ENCODE peak calls at places on chromosomes 4 and X, in nine cellular contexts. One of them, this sample, is unnamed. For H3K36me3, the result is how much of the 10 kb centered on the place peaks cover.

GRCh38 chrX:9072281-9072680 is 38.4 kb upstream of the FAM9B start:
- DNase-seq in brain microvascular endothelial cell: no peak
- DNase-seq in hepatocyte: no peak
- DNase-seq in lower lobe of right lung: no peak
- DNase-seq in thoracic aorta: no peak
- DNase-seq in endodermal cell: no peak
- DNase-seq in mammary epithelial cell: no peak
- DNase-seq in heart right ventricle: no peak
- DNase-seq in sigmoid colon: no peak
- DNase-seq in this sample: no peak

GRCh38 chrX:70174754-70175153 is 2.5 kb upstream of the DGAT2L6 start:
- DNase-seq in mammary epithelial cell: no peak
- DNase-seq in brain microvascular endothelial cell: no peak
- DNase-seq in endodermal cell: no peak
- DNase-seq in sigmoid colon: no peak
- DNase-seq in thoracic aorta: no peak
- DNase-seq in lower lobe of right lung: no peak
- DNase-seq in hepatocyte: no peak
- DNase-seq in heart right ventricle: no peak
- DNase-seq in this sample: no peak

GRCh38 chr4:179624768-179625181 is 2182.5 kb upstream of the AGA start:
- DNase-seq in lower lobe of right lung: no peak
- DNase-seq in hepatocyte: peak
- DNase-seq in heart right ventricle: no peak
- DNase-seq in mammary epithelial cell: no peak
- DNase-seq in sigmoid colon: no peak
- DNase-seq in thoracic aorta: no peak
- DNase-seq in brain microvascular endothelial cell: peak
- DNase-seq in endodermal cell: peak
- DNase-seq in this sample: no peak

GRCh38 chrX:65196758-65197371 is 220.6 kb upstream of the ZC4H2 start:
- DNase-seq in lower lobe of right lung: peak
- DNase-seq in endodermal cell: peak
- DNase-seq in brain microvascular endothelial cell: no peak
- DNase-seq in hepatocyte: peak
- DNase-seq in sigmoid colon: peak
- DNase-seq in mammary epithelial cell: no peak
- DNase-seq in thoracic aorta: no peak
- DNase-seq in heart right ventricle: no peak
- DNase-seq in this sample: peak

GRCh38 chrX:51332188-51332942 is at the start of gene NUDT10:
- DNase-seq in hepatocyte: peak
- DNase-seq in thoracic aorta: no peak
- DNase-seq in heart right ventricle: peak
- DNase-seq in mammary epithelial cell: peak
- DNase-seq in sigmoid colon: peak
- DNase-seq in brain microvascular endothelial cell: peak
- DNase-seq in lower lobe of right lung: peak
- DNase-seq in endodermal cell: peak
- DNase-seq in this sample: peak

GRCh38 chr4:87035881-87036509 is 101.2 kb downstream of the AFF1 start:
- DNase-seq in hepatocyte: no peak
- DNase-seq in heart right ventricle: no peak
- DNase-seq in mammary epithelial cell: no peak
- DNase-seq in thoracic aorta: no peak
- DNase-seq in brain microvascular endothelial cell: no peak
- DNase-seq in sigmoid colon: no peak
- DNase-seq in lower lobe of right lung: no peak
- DNase-seq in endodermal cell: no peak
- DNase-seq in this sample: no peak

GRCh38 chrX:38561126-38561868 is at the start of gene TSPAN7:
- DNase-seq in hepatocyte: peak
- DNase-seq in heart right ventricle: peak
- DNase-seq in thoracic aorta: peak
- DNase-seq in mammary epithelial cell: peak
- DNase-seq in sigmoid colon: peak
- DNase-seq in lower lobe of right lung: peak
- DNase-seq in endodermal cell: peak
- DNase-seq in brain microvascular endothelial cell: peak
- DNase-seq in this sample: peak

GRCh38 chrX:151754641-151755215 is 20.2 kb downstream of the CNGA2 start:
- DNase-seq in mammary epithelial cell: peak
- DNase-seq in endodermal cell: no peak
- DNase-seq in thoracic aorta: no peak
- DNase-seq in lower lobe of right lung: no peak
- DNase-seq in sigmoid colon: no peak
- DNase-seq in brain microvascular endothelial cell: peak
- DNase-seq in hepatocyte: no peak
- DNase-seq in heart right ventricle: no peak
- DNase-seq in this sample: no peak

GRCh38 chr4:168848977-168849687 is 160.9 kb downstream of the CBR4 start:
- DNase-seq in thoracic aorta: no peak
- DNase-seq in heart right ventricle: no peak
- DNase-seq in brain microvascular endothelial cell: peak
- DNase-seq in endodermal cell: no peak
- DNase-seq in sigmoid colon: no peak
- DNase-seq in hepatocyte: no peak
- DNase-seq in mammary epithelial cell: peak
- DNase-seq in lower lobe of right lung: no peak
- DNase-seq in this sample: no peak

GRCh38 chr4:152735302-152735917 is 44.1 kb downstream of the TIGD4 start:
- DNase-seq in heart right ventricle: no peak
- DNase-seq in hepatocyte: peak
- DNase-seq in brain microvascular endothelial cell: no peak
- DNase-seq in sigmoid colon: no peak
- DNase-seq in lower lobe of right lung: no peak
- DNase-seq in thoracic aorta: no peak
- DNase-seq in mammary epithelial cell: peak
- DNase-seq in endodermal cell: no peak
- DNase-seq in this sample: no peak

GRCh38 chr4:138567696-138568095 is 325.5 kb upstream of the SLC7A11 start:
- DNase-seq in thoracic aorta: no peak
- DNase-seq in heart right ventricle: no peak
- DNase-seq in sigmoid colon: no peak
- DNase-seq in lower lobe of right lung: no peak
- DNase-seq in brain microvascular endothelial cell: peak
- DNase-seq in hepatocyte: no peak
- DNase-seq in endodermal cell: no peak
- DNase-seq in mammary epithelial cell: no peak
- DNase-seq in this sample: no peak

GRCh38 chr4:168830777-168831512 is 179.1 kb downstream of the CBR4 start:
- DNase-seq in brain microvascular endothelial cell: no peak
- DNase-seq in hepatocyte: no peak
- DNase-seq in lower lobe of right lung: no peak
- DNase-seq in sigmoid colon: no peak
- DNase-seq in thoracic aorta: no peak
- DNase-seq in mammary epithelial cell: no peak
- DNase-seq in endodermal cell: no peak
- DNase-seq in heart right ventricle: no peak
- DNase-seq in this sample: no peak

GRCh38 chrX:4825550-4825949 is 1112.1 kb upstream of the PRKX start:
- DNase-seq in thoracic aorta: no peak
- DNase-seq in lower lobe of right lung: no peak
- DNase-seq in hepatocyte: no peak
- DNase-seq in heart right ventricle: no peak
- DNase-seq in sigmoid colon: no peak
- DNase-seq in brain microvascular endothelial cell: no peak
- DNase-seq in mammary epithelial cell: no peak
- DNase-seq in endodermal cell: no peak
- DNase-seq in this sample: no peak

GRCh38 chr4:118586357-118586790 is 98.8 kb upstream of the METTL14 start:
- DNase-seq in thoracic aorta: no peak
- DNase-seq in mammary epithelial cell: no peak
- DNase-seq in sigmoid colon: peak
- DNase-seq in hepatocyte: no peak
- DNase-seq in endodermal cell: peak
- DNase-seq in brain microvascular endothelial cell: no peak
- DNase-seq in lower lobe of right lung: no peak
- DNase-seq in heart right ventricle: peak
- DNase-seq in this sample: peak

GRCh38 chr4:14410469-14410868 is 591.8 kb upstream of the CPEB2 start:
- DNase-seq in mammary epithelial cell: no peak
- DNase-seq in lower lobe of right lung: no peak
- DNase-seq in brain microvascular endothelial cell: no peak
- DNase-seq in heart right ventricle: no peak
- DNase-seq in hepatocyte: no peak
- DNase-seq in thoracic aorta: no peak
- DNase-seq in sigmoid colon: no peak
- DNase-seq in endodermal cell: no peak
- DNase-seq in this sample: no peak

GRCh38 chr4:181685911-181686310 is 557.3 kb upstream of the TENM3 start:
- DNase-seq in hepatocyte: no peak
- DNase-seq in endodermal cell: no peak
- DNase-seq in heart right ventricle: no peak
- DNase-seq in sigmoid colon: no peak
- DNase-seq in lower lobe of right lung: no peak
- DNase-seq in thoracic aorta: no peak
- DNase-seq in brain microvascular endothelial cell: peak
- DNase-seq in mammary epithelial cell: peak
- DNase-seq in this sample: no peak

GRCh38 chr4:11323771-11324170 is 104.9 kb downstream of the HS3ST1 start:
- DNase-seq in heart right ventricle: no peak
- DNase-seq in sigmoid colon: no peak
- DNase-seq in mammary epithelial cell: no peak
- DNase-seq in hepatocyte: no peak
- DNase-seq in thoracic aorta: no peak
- DNase-seq in lower lobe of right lung: no peak
- DNase-seq in brain microvascular endothelial cell: no peak
- DNase-seq in endodermal cell: no peak
- DNase-seq in this sample: no peak

GRCh38 chr4:115234405-115235093 is 121.1 kb upstream of the NDST4 start:
- DNase-seq in lower lobe of right lung: no peak
- DNase-seq in mammary epithelial cell: peak
- DNase-seq in brain microvascular endothelial cell: no peak
- DNase-seq in sigmoid colon: no peak
- DNase-seq in endodermal cell: peak
- DNase-seq in heart right ventricle: no peak
- DNase-seq in hepatocyte: peak
- DNase-seq in thoracic aorta: no peak
- DNase-seq in this sample: no peak

GRCh38 chr4:48369248-48369647 is 27.9 kb downstream of the SLAIN2 start:
- DNase-seq in endodermal cell: no peak
- DNase-seq in heart right ventricle: no peak
- DNase-seq in brain microvascular endothelial cell: no peak
- DNase-seq in thoracic aorta: no peak
- DNase-seq in mammary epithelial cell: no peak
- DNase-seq in lower lobe of right lung: no peak
- DNase-seq in hepatocyte: no peak
- DNase-seq in sigmoid colon: no peak
- DNase-seq in this sample: no peak

GRCh38 chr4:42953316-42953715 is 60.8 kb downstream of the GRXCR1 start:
- DNase-seq in sigmoid colon: no peak
- DNase-seq in hepatocyte: no peak
- DNase-seq in endodermal cell: no peak
- DNase-seq in heart right ventricle: no peak
- DNase-seq in thoracic aorta: no peak
- DNase-seq in brain microvascular endothelial cell: no peak
- DNase-seq in mammary epithelial cell: no peak
- DNase-seq in lower lobe of right lung: no peak
- DNase-seq in this sample: no peak

GRCh38 chrX:74419861-74420193 is 1.5 kb upstream of the SLC16A2 start:
- DNase-seq in lower lobe of right lung: no peak
- DNase-seq in brain microvascular endothelial cell: no peak
- DNase-seq in endodermal cell: no peak
- DNase-seq in sigmoid colon: no peak
- DNase-seq in mammary epithelial cell: peak
- DNase-seq in heart right ventricle: no peak
- DNase-seq in thoracic aorta: no peak
- DNase-seq in hepatocyte: peak
- DNase-seq in this sample: peak

GRCh38 chr4:42397256-42397634 is at the start of gene SHISA3:
- DNase-seq in thoracic aorta: no peak
- DNase-seq in lower lobe of right lung: no peak
- DNase-seq in endodermal cell: peak
- DNase-seq in brain microvascular endothelial cell: no peak
- DNase-seq in sigmoid colon: no peak
- DNase-seq in hepatocyte: peak
- DNase-seq in mammary epithelial cell: no peak
- DNase-seq in heart right ventricle: peak
- DNase-seq in this sample: no peak

GRCh38 chr4:41256131-41256739 is 493 bp upstream of the UCHL1 start:
- DNase-seq in endodermal cell: peak
- DNase-seq in heart right ventricle: no peak
- DNase-seq in mammary epithelial cell: no peak
- DNase-seq in hepatocyte: no peak
- DNase-seq in thoracic aorta: no peak
- DNase-seq in lower lobe of right lung: no peak
- DNase-seq in sigmoid colon: no peak
- DNase-seq in brain microvascular endothelial cell: peak
- DNase-seq in this sample: no peak
- H3K4me3 ChIP-seq in endodermal cell: peak
- H3K4me3 ChIP-seq in heart right ventricle: peak
- H3K4me3 ChIP-seq in mammary epithelial cell: no peak
- H3K4me3 ChIP-seq in hepatocyte: no peak
- H3K4me3 ChIP-seq in thoracic aorta: peak
- H3K4me3 ChIP-seq in lower lobe of right lung: peak
- H3K4me3 ChIP-seq in sigmoid colon: peak
- H3K4me3 ChIP-seq in brain microvascular endothelial cell: peak
- H3K4me3 ChIP-seq in this sample: no peak

GRCh38 chrX:153580700-153581386 is 18.1 kb downstream of the CCNQ start:
- DNase-seq in heart right ventricle: no peak
- DNase-seq in brain microvascular endothelial cell: no peak
- DNase-seq in lower lobe of right lung: no peak
- DNase-seq in endodermal cell: peak
- DNase-seq in thoracic aorta: no peak
- DNase-seq in mammary epithelial cell: no peak
- DNase-seq in sigmoid colon: no peak
- DNase-seq in hepatocyte: no peak
- DNase-seq in this sample: no peak
- TF ChIP-seq CTCF in heart right ventricle: peak
- TF ChIP-seq CTCF in brain microvascular endothelial cell: peak
- TF ChIP-seq CTCF in lower lobe of right lung: no peak
- TF ChIP-seq CTCF in endodermal cell: peak
- TF ChIP-seq CTCF in thoracic aorta: no peak
- TF ChIP-seq CTCF in mammary epithelial cell: no peak
- TF ChIP-seq CTCF in sigmoid colon: no peak
- TF ChIP-seq CTCF in hepatocyte: peak
- TF ChIP-seq CTCF in this sample: peak

DNA sequence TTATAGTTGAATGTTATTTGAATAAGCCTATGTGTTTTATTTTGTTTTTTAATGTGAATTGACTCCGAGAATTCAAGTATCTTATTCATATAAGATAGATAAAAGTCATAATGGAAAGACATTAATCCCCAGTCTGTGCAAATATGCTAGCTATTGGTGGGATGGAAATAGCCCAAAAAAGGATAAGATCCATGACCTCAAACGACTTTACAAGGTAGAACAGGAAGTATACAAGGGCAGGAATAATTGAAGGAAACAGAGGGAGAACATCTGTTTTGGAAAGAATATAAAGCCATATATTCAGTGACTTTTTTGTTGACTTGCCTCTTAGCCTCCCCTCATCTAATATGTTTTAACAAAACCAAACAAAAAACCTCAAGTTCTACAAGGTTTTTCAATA is 9.0 kb downstream of the ABCE1 start:
- DNase-seq in mammary epithelial cell: no peak
- DNase-seq in thoracic aorta: no peak
- DNase-seq in lower lobe of right lung: no peak
- DNase-seq in brain microvascular endothelial cell: no peak
- DNase-seq in endodermal cell: no peak
- DNase-seq in heart right ventricle: no peak
- DNase-seq in hepatocyte: no peak
- DNase-seq in sigmoid colon: no peak
- DNase-seq in this sample: no peak
- H3K36me3 ChIP-seq in mammary epithelial cell: half or more
- H3K36me3 ChIP-seq in thoracic aorta: under half
- H3K36me3 ChIP-seq in lower lobe of right lung: half or more
- H3K36me3 ChIP-seq in brain microvascular endothelial cell: under half
- H3K36me3 ChIP-seq in endodermal cell: half or more
- H3K36me3 ChIP-seq in heart right ventricle: under half
- H3K36me3 ChIP-seq in hepatocyte: under half
- H3K36me3 ChIP-seq in sigmoid colon: half or more
- H3K36me3 ChIP-seq in this sample: under half

GRCh38 chr4:55124337-55125076 is 888 bp downstream of the KDR start:
- DNase-seq in heart right ventricle: peak
- DNase-seq in sigmoid colon: no peak
- DNase-seq in hepatocyte: no peak
- DNase-seq in brain microvascular endothelial cell: peak
- DNase-seq in mammary epithelial cell: no peak
- DNase-seq in endodermal cell: peak
- DNase-seq in lower lobe of right lung: no peak
- DNase-seq in thoracic aorta: no peak
- DNase-seq in this sample: no peak
- H3K4me3 ChIP-seq in heart right ventricle: peak
- H3K4me3 ChIP-seq in sigmoid colon: no peak
- H3K4me3 ChIP-seq in hepatocyte: peak
- H3K4me3 ChIP-seq in brain microvascular endothelial cell: peak
- H3K4me3 ChIP-seq in mammary epithelial cell: peak
- H3K4me3 ChIP-seq in endodermal cell: peak
- H3K4me3 ChIP-seq in lower lobe of right lung: peak
- H3K4me3 ChIP-seq in thoracic aorta: peak
- H3K4me3 ChIP-seq in this sample: peak

This sample was measured in right lobe of liver.